ENCODE peak calls at places on chromosomes 2 and 18, in ten cellular contexts. Z is ovary, C is stomach, Q is sigmoid colon, P is H1, M is GM12878, W is upper lobe of left lung, F is A549, O is tibial nerve, T is SK-N-SH. J is an unnamed sample.

GRCh38 chr2:145316496-145316895 is 796.6 kb upstream of the ZEB2 start:
- DNase-seq in C (no peak), Z (no peak), F (no peak), O (no peak), W (no peak), T (no peak), Q (no peak), P (no peak), M (no peak), J (no peak)

GRCh38 chr2:204049635-204050034 is 113.1 kb downstream of the ICOS start:
- DNase-seq in Q (no peak), T (no peak), M (peak), O (no peak), P (no peak), C (no peak), Z (no peak), W (no peak), F (no peak), J (no peak)

GRCh38 chr18:24071029-24071428 is 56.5 kb downstream of the TTC39C start:
- DNase-seq in O (no peak), P (no peak), M (no peak), Q (no peak), F (no peak), Z (no peak), C (no peak), W (no peak), T (no peak), J (no peak)

GRCh38 chr2:150127995-150128394 is 359.5 kb downstream of the RND3 start:
- DNase-seq in F (no peak), M (no peak), T (no peak), Q (no peak), Z (no peak), W (no peak), O (no peak), C (no peak), P (no peak), J (no peak)

GRCh38 chr18:71116535-71116934 is 827.7 kb downstream of the SOCS6 start:
- DNase-seq in P (no peak), M (no peak), O (no peak), Q (no peak), F (no peak), C (no peak), W (no peak), T (no peak), Z (no peak), J (no peak)

GRCh38 chr2:219611866-219612604 is 14.4 kb downstream of the STK11IP start:
- DNase-seq in O (no peak), Z (no peak), F (no peak), Q (no peak), P (no peak), C (no peak), W (no peak), M (no peak), T (no peak), J (no peak)

GRCh38 chr2:21251216-21251971 is 127.6 kb downstream of the TDRD15 start:
- DNase-seq in M (no peak), Q (no peak), W (no peak), O (no peak), P (no peak), F (no peak), C (no peak), Z (no peak), T (no peak), J (peak)

GRCh38 chr2:101223814-101224231 is 28.9 kb upstream of the CNOT11 start:
- DNase-seq in C (no peak), T (no peak), O (no peak), F (no peak), Q (no peak), M (peak), P (no peak), Z (no peak), W (peak), J (peak)

GRCh38 chr2:98498703-98499445 is 54.2 kb downstream of the INPP4A start:
- DNase-seq in M (no peak), P (no peak), Z (no peak), T (no peak), W (no peak), F (no peak), Q (no peak), O (no peak), C (no peak), J (no peak)

GRCh38 chr18:13245481-13246000 is 27.0 kb downstream of the LDLRAD4 start:
- DNase-seq in Q (no peak), M (no peak), P (no peak), F (no peak), T (no peak), C (no peak), Z (no peak), O (no peak), W (no peak), J (peak)

GRCh38 chr2:199460101-199460671 is 2.4 kb upstream of the SATB2 start:
- DNase-seq in O (no peak), Q (no peak), W (no peak), M (no peak), C (no peak), Z (no peak), F (peak), T (no peak), P (no peak), J (no peak)

GRCh38 chr2:239285932-239286230 is 114.9 kb downstream of the HDAC4 start:
- DNase-seq in Z (no peak), W (no peak), C (no peak), M (no peak), F (no peak), O (no peak), T (no peak), P (no peak), Q (no peak), J (no peak)

GRCh38 chr2:199470361-199470671 is 12.6 kb upstream of the SATB2 start:
- DNase-seq in W (no peak), Z (no peak), O (no peak), C (no peak), F (no peak), M (no peak), Q (no peak), P (no peak), T (no peak), J (no peak)

GRCh38 chr2:219452361-219453317 is 18.0 kb downstream of the SPEG start:
- DNase-seq in T (peak), Z (peak), P (no peak), W (no peak), Q (peak), O (no peak), F (peak), M (no peak), C (no peak), J (peak)

GRCh38 chr2:33412920-33413319 is 63.5 kb upstream of the RASGRP3 start:
- DNase-seq in P (no peak), W (no peak), C (no peak), M (no peak), Z (no peak), Q (no peak), O (no peak), T (peak), F (peak), J (no peak)

GRCh38 chr18:43587538-43588153 is 310.4 kb upstream of the SYT4 start:
- DNase-seq in O (no peak), P (no peak), M (no peak), W (no peak), Z (no peak), Q (no peak), F (peak), T (peak), C (no peak), J (no peak)

GRCh38 chr2:189613077-189613636 is 32.6 kb upstream of the SLC40A1 start:
- DNase-seq in P (no peak), Z (peak), O (no peak), C (no peak), M (no peak), T (no peak), F (peak), W (peak), Q (no peak), J (no peak)

GRCh38 chr2:46363535-46364170 is 66.4 kb downstream of the EPAS1 start:
- DNase-seq in W (no peak), P (no peak), C (no peak), M (no peak), Z (no peak), Q (no peak), T (no peak), O (no peak), F (no peak), J (no peak)

GRCh38 chr2:79622508-79622907 is 109.7 kb downstream of the CTNNA2 start:
- DNase-seq in C (no peak), O (no peak), T (no peak), M (no peak), W (no peak), F (peak), Q (no peak), P (no peak), Z (no peak), J (no peak)

GRCh38 chr2:199757466-199757865 is 93.5 kb downstream of the FTCDNL1 start:
- DNase-seq in C (no peak), Q (peak), P (no peak), Z (no peak), O (no peak), W (peak), M (no peak), F (no peak), T (no peak), J (peak)

GRCh38 chr18:63741769-63742168 is 33.4 kb upstream of the SERPINB7 start:
- DNase-seq in M (no peak), Q (no peak), P (no peak), T (no peak), W (no peak), O (no peak), C (no peak), F (peak), Z (no peak), J (no peak)

GRCh38 chr2:23484163-23484740 is 99.3 kb downstream of the KLHL29 start:
- DNase-seq in Z (no peak), P (no peak), F (no peak), O (no peak), T (no peak), M (no peak), W (no peak), Q (no peak), C (no peak), J (no peak)
- TF ChIP-seq EP300 in Z (no peak), P (no peak), F (no peak), O (no peak), T (no peak), M (no peak), W (no peak), Q (no peak), C (no peak), J (no peak)

GRCh38 chr2:65294136-65294535 is 66.5 kb downstream of the ACTR2 start:
- DNase-seq in Z (no peak), Q (no peak), F (no peak), O (no peak), W (no peak), C (no peak), P (no peak), T (no peak), M (no peak), J (no peak)

GRCh38 chr2:65292095-65292378 is 64.4 kb downstream of the ACTR2 start:
- DNase-seq in M (no peak), W (no peak), C (no peak), O (no peak), Q (no peak), Z (no peak), F (no peak), P (no peak), T (no peak), J (peak)

GRCh38 chr2:65292461-65293127 is 65.0 kb downstream of the ACTR2 start:
- DNase-seq in W (no peak), Q (no peak), T (no peak), Z (no peak), F (no peak), M (no peak), C (no peak), O (no peak), P (no peak), J (no peak)

GRCh38 chr2:65294701-65295100 is 67.1 kb downstream of the ACTR2 start:
- DNase-seq in P (no peak), Q (no peak), C (no peak), Z (no peak), T (no peak), W (no peak), M (no peak), O (no peak), F (no peak), J (no peak)

GRCh38 chr2:65291221-65292094 is 63.8 kb downstream of the ACTR2 start:
- DNase-seq in F (no peak), T (no peak), Q (no peak), M (no peak), O (no peak), C (no peak), P (no peak), W (no peak), Z (no peak), J (no peak)
- TF ChIP-seq EP300 in F (no peak), T (no peak), Q (no peak), M (no peak), O (no peak), C (no peak), P (no peak), W (no peak), Z (no peak), J (no peak)

GRCh38 chr2:176534798-176535479 is 265.7 kb downstream of the MTX2 start:
- DNase-seq in P (no peak), T (no peak), O (no peak), W (no peak), F (no peak), M (no peak), Z (no peak), C (no peak), Q (no peak), J (no peak)

GRCh38 chr2:176536739-176537138 is 267.5 kb downstream of the MTX2 start:
- DNase-seq in F (no peak), P (no peak), Z (no peak), W (no peak), M (no peak), C (no peak), Q (no peak), O (no peak), T (no peak), J (no peak)

GRCh38 chr2:176531608-176532007 is 262.4 kb downstream of the MTX2 start:
- DNase-seq in T (no peak), F (no peak), O (no peak), M (no peak), Q (no peak), W (no peak), P (no peak), Z (no peak), C (no peak), J (no peak)

GRCh38 chr2:176535480-176536113 is 266.4 kb downstream of the MTX2 start:
- DNase-seq in F (no peak), C (no peak), T (no peak), W (no peak), Q (no peak), Z (no peak), O (no peak), P (no peak), M (no peak), J (no peak)

GRCh38 chr2:176533505-176534193 is 264.4 kb downstream of the MTX2 start:
- DNase-seq in C (no peak), M (no peak), T (no peak), P (no peak), F (no peak), Q (no peak), Z (no peak), W (no peak), O (no peak), J (no peak)
- TF ChIP-seq EP300 in C (no peak), M (no peak), T (no peak), P (no peak), F (no peak), Q (no peak), Z (no peak), W (no peak), O (no peak), J (no peak)

GRCh38 chr2:71779306-71779855 is 326.0 kb downstream of the DYSF start:
- DNase-seq in Q (no peak), T (no peak), Z (peak), M (no peak), C (no peak), W (peak), P (no peak), F (no peak), O (no peak), J (no peak)

GRCh38 chr2:71780162-71780561 is 326.8 kb downstream of the DYSF start:
- DNase-seq in F (no peak), Z (no peak), Q (no peak), O (no peak), C (no peak), W (no peak), P (no peak), T (no peak), M (no peak), J (no peak)

GRCh38 chr2:71778514-71779305 is 325.3 kb downstream of the DYSF start:
- DNase-seq in M (no peak), T (no peak), F (peak), P (peak), Z (no peak), W (no peak), C (no peak), Q (no peak), O (no peak), J (no peak)

GRCh38 chr2:71776227-71776626 is 322.9 kb downstream of the DYSF start:
- DNase-seq in P (no peak), Q (peak), C (no peak), O (no peak), W (peak), T (no peak), M (no peak), F (no peak), Z (no peak), J (no peak)

DNA sequence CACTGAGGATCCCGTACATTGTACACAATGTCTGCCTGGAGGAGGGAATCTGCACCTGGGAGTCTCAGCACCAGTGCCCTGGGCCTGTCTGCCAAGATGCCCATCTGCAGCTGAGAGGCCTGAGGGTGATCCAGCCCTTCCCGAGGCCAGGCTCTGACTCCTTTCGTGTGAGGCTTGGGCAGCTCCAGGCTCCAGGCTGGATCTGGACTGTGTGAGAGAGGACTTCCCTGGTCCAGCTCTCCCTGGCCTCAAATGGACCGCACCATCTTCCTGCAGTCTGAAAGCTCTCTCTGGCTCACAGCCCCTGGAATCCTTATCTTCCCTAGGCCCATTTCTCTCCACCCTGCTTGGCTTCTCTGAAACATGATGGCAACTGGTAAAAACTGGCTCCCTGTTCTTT is 324.6 kb downstream of the DYSF start:
- DNase-seq in Q (no peak), W (peak), P (no peak), Z (no peak), F (no peak), M (no peak), C (no peak), T (no peak), O (no peak), J (no peak)
- TF ChIP-seq EP300 in Q (no peak), W (no peak), P (no peak), Z (no peak), F (no peak), M (no peak), C (no peak), T (no peak), O (no peak), J (no peak)

DNA sequence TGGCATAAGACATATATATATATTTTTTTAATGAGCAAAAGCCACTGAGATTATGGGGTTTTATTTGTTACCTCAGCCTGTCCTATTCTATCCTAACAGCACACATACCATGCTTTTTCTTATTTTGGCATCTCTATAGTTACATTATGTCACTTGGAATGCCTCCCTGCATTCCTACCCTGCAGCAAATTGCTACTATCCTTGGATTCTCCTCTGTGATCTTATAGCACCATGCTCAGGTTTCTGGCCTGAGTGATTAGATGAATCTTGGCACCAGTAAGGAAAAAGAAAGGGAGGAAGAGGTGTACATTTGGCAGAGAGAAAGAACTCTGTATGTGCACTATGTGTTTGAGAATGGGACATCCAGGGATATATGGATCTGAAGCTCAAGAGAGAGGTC is 86.3 kb upstream of the PELI1 start:
- DNase-seq in Z (no peak), M (no peak), T (no peak), O (no peak), Q (no peak), F (no peak), P (no peak), C (no peak), W (no peak), J (no peak)
- TF ChIP-seq EP300 in Z (no peak), M (no peak), T (no peak), O (no peak), Q (no peak), F (no peak), P (no peak), C (no peak), W (no peak), J (no peak)

GRCh38 chr2:15561574-15562344 is 625 bp upstream of the NBAS start:
- DNase-seq in P (no peak), M (no peak), C (no peak), Q (no peak), W (no peak), Z (peak), O (no peak), F (peak), T (peak), J (peak)
- TF ChIP-seq EP300 in P (no peak), M (no peak), C (no peak), Q (no peak), W (no peak), Z (no peak), O (no peak), F (no peak), T (no peak), J (no peak)

DNA sequence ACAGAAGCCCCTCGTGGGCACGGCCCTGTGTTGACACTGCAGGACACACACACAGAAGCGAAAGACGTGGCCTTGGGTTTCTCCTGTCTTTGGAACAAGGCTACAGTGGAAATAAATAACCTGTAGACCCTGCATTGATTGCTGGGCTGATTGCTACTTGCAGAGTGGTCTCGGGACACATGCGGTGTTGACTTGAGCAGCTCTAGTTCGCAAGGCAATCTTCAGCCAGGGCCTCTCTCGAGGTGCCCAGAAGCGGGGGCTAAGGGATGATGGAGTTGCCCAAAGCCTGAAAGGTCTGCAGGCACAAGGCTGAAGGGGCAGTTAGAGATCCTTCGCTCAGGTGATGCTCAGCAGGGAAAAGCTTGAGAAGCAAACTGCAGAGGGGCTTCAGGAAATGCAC is 180.3 kb downstream of the SEPTIN10 start:
- DNase-seq in C (no peak), Z (no peak), F (no peak), P (no peak), O (no peak), Q (peak), M (no peak), W (no peak), T (no peak), J (no peak)
- TF ChIP-seq EP300 in C (no peak), Z (no peak), F (no peak), P (no peak), O (no peak), Q (no peak), M (no peak), W (no peak), T (no peak), J (no peak)